ENCODE peak calls at places on chromosomes 1 and 21, in seven cellular contexts. A is neural progenitor cell, E is GM23338, L is fibroblast of lung, G is hepatocyte, J is OCI-LY7, O is GM23248. N is an unnamed sample.

GRCh38 chr21:38631676-38632075 is 133.4 kb upstream of the ERG start:
- DNase-seq in E (no peak), G (no peak), A (no peak), L (no peak), J (no peak), O (peak; percentile 87), N (no peak)

GRCh38 chr1:187042538-187042937 is 213.8 kb downstream of the PLA2G4A start:
- DNase-seq in O (no peak), J (no peak), E (no peak), A (no peak), G (no peak), L (no peak), N (no peak)

GRCh38 chr1:44911042-44911441 is 68.0 kb upstream of the PTCH2 start:
- DNase-seq in G (no peak), O (no peak), J (no peak), A (no peak), L (no peak), E (no peak), N (no peak)

GRCh38 chr1:209455133-209455532 is 128.4 kb upstream of the CAMK1G start:
- DNase-seq in J (no peak), L (no peak), E (no peak), G (no peak), A (no peak), O (peak; percentile 62), N (no peak)

GRCh38 chr1:201499795-201500669 is 6.9 kb downstream of the CSRP1 start:
- DNase-seq in O (peak; percentile 14), L (no peak), J (no peak), A (peak; percentile 34), E (no peak), G (no peak), N (no peak)

GRCh38 chr21:38139380-38140168 is 117.2 kb upstream of the KCNJ15 start:
- DNase-seq in G (peak; percentile 45), L (peak; percentile 25), E (no peak), J (no peak), A (no peak), O (peak; percentile 58), N (no peak)

GRCh38 chr1:21911205-21912001 is 25.7 kb downstream of the HSPG2 start:
- DNase-seq in L (peak; percentile 59), O (peak; percentile 82), E (no peak), J (no peak), A (no peak), G (peak; percentile 70), N (no peak)

GRCh38 chr1:2284932-2285331 is 56.8 kb downstream of the SKI start:
- DNase-seq in J (no peak), L (no peak), E (no peak), O (no peak), G (peak; percentile 38), A (no peak), N (no peak)

GRCh38 chr1:119968068-119968492 is 71.8 kb upstream of the ADAM30 start:
- DNase-seq in J (peak; percentile 77), L (peak; percentile 39), G (peak; percentile 72), A (peak; percentile 75), E (peak; percentile 77), O (peak; percentile 71), N (peak; percentile 89)

GRCh38 chr1:218324226-218324580 is 20.9 kb upstream of the TGFB2 start:
- DNase-seq in L (no peak), J (no peak), E (no peak), A (no peak), O (no peak), G (no peak), N (no peak)

GRCh38 chr1:59156526-59157196 is 140.2 kb upstream of the FGGY start:
- DNase-seq in O (peak; percentile 48), A (peak; percentile 76), G (peak; percentile 38), E (peak; percentile 42), J (no peak), L (no peak), N (no peak)

GRCh38 chr1:36769886-36770830 is 264.2 kb downstream of the GRIK3 start:
- DNase-seq in J (no peak), O (no peak), A (no peak), E (peak; percentile 49), G (no peak), L (no peak), N (no peak)

GRCh38 chr1:201655243-201655642 is 116.3 kb downstream of the NAV1 start:
- DNase-seq in J (no peak), O (peak; percentile 90), G (peak; percentile 71), L (peak; percentile 87), E (peak; percentile 56), A (peak; percentile 41), N (no peak)

GRCh38 chr1:11458811-11459275 is 20.1 kb upstream of the DISP3 start:
- DNase-seq in E (no peak), G (no peak), J (no peak), L (no peak), A (peak; percentile 16), O (no peak), N (no peak)

GRCh38 chr1:147292635-147293251 is 50.3 kb downstream of the CHD1L start:
- DNase-seq in E (no peak), A (no peak), J (no peak), O (peak; percentile 98), G (no peak), L (peak; percentile 93), N (no peak)

GRCh38 chr1:241470908-241471610 is 48.5 kb downstream of the FH start:
- DNase-seq in L (no peak), J (no peak), A (no peak), G (no peak), E (no peak), O (no peak), N (no peak)

DNA sequence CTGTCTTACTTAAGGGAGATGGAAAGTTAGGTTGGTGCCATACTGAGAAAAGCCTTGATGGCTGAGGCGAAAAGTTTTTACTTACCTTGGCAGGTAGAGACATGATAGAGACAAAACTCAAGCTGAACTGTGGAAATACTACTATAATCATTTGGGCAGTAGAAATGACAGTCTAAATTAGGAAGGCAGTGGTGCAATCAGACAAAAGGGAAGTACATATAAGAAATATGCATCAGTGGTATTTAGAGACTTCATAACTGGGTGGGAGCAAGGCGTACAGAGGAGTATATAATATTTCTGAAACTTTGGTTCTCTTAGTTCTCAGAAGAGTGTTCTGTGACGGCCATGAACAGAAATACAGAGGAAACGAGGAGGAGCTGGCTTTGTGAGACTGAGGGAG is 2.4 kb upstream of the CEP350 start:
- DNase-seq in E (no peak), O (no peak), G (no peak), L (no peak), J (no peak), A (no peak), N (no peak)
- H3K4me2 ChIP-seq in E (no peak overlapping the region), O (no peak overlapping the region), G (no peak overlapping the region), L (no peak overlapping the region), J (peak overlapping the region; percentile 45), A (no peak overlapping the region), N (peak overlapping the region; percentile 30)

DNA sequence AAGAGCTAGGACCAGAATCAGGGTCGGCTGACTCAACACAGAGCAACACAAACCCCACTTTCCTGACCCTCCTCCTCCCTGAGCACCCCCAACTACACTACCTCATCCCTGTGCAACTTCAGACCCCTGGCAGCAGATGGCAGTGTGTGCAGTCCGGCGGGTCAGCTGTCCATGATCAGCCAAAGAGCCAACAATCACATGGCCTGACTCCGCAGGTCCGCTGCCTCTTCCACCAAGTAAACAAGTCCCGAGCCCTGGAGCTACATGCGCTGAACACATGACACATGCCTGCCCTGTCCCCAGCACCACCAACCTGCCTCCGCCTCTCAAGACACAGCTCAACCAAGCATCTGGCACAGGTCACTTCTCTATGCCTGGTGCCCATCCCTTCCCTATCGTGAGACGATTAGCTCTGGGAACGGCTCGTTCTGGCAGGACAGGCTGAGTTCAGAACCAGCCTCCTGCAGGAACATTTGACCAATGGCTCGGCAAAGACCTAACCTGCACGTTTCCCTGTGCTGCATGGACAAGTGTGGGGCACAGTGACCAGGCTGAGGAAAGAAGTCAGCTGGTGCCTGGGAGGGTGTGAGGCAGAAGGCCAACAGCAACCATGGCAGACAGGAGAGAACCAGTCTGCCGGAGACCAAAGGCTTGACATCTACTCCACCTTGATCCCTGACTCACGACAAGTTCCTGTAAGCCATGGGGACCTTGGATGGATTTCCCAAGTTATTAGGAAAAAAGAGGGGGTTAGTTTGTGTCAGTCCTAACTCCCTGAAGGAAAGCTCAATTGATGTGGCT is 60.3 kb downstream of the CD46 start:
- DNase-seq in A (peak; percentile 32), O (peak; percentile 31), G (peak; percentile 51), J (no peak), L (peak; percentile 31), E (peak; percentile 61), N (no peak)
- H4K20me1 ChIP-seq in A (no peaks in the 10 kb centered on the region), O (no peaks in the 10 kb centered on the region), G (no peaks in the 10 kb centered on the region), J (no peaks in the 10 kb centered on the region), L (no peaks in the 10 kb centered on the region), E (no peaks in the 10 kb centered on the region), N (peaks cover 81% of the 10 kb centered on the region)

GRCh38 chr1:244665771-244666217 is 12.9 kb downstream of the DESI2 start:
- DNase-seq in E (no peak), L (peak; percentile 22), O (peak; percentile 40), J (peak; percentile 63), A (no peak), G (no peak), N (peak; percentile 85)
- H3K4me2 ChIP-seq in E (no peak overlapping the region), L (no peak overlapping the region), O (no peak overlapping the region), J (peak overlapping the region; percentile 61), A (no peak overlapping the region), G (no peak overlapping the region), N (peak overlapping the region; percentile 90)

GRCh38 chr1:236275061-236275460 is 6.7 kb downstream of the ERO1B start:
- DNase-seq in A (no peak), L (no peak), G (no peak), O (no peak), E (no peak), J (no peak), N (no peak)
- H4K20me1 ChIP-seq in A (no peaks in the 10 kb centered on the region), L (no peaks in the 10 kb centered on the region), G (no peaks in the 10 kb centered on the region), O (no peaks in the 10 kb centered on the region), E (no peaks in the 10 kb centered on the region), J (no peaks in the 10 kb centered on the region), N (no peaks in the 10 kb centered on the region)

GRCh38 chr1:197471248-197472035 is 203.4 kb downstream of the CRB1 start:
- DNase-seq in O (no peak), G (no peak), A (peak; percentile 51), L (peak; percentile 18), E (peak; percentile 47), J (no peak), N (no peak)

GRCh38 chr1:197467881-197468280 is 199.8 kb downstream of the CRB1 start:
- DNase-seq in O (peak; percentile 51), E (no peak), J (no peak), A (no peak), G (no peak), L (peak; percentile 22), N (no peak)

GRCh38 chr1:197468581-197469175 is 200.6 kb downstream of the CRB1 start:
- DNase-seq in O (no peak), L (no peak), G (no peak), A (no peak), E (no peak), J (no peak), N (no peak)

GRCh38 chr1:197470330-197470729 is 202.3 kb downstream of the CRB1 start:
- DNase-seq in A (no peak), G (no peak), E (no peak), O (no peak), J (no peak), L (no peak), N (no peak)

GRCh38 chr1:197469620-197470210 is 201.7 kb downstream of the CRB1 start:
- DNase-seq in J (no peak), G (no peak), O (no peak), A (no peak), E (peak; percentile 19), L (no peak), N (no peak)
- H3K4me2 ChIP-seq in J (no peak overlapping the region), G (no peak overlapping the region), O (no peak overlapping the region), A (no peak overlapping the region), E (peak overlapping the region; percentile 11), L (no peak overlapping the region), N (no peak overlapping the region)

N was measured in Karpas-422.